ENCODE peak calls at places on chromosomes 1 and 21, in four cellular contexts. M, U, O and S are unnamed samples.

GRCh38 chr1:65896721-65897120 is 104.0 kb downstream of the PDE4B start:
- DNase-seq in M (peak), U (no peak), O (no peak), S (peak)

GRCh38 chr1:59926381-59927243 is at the start of gene CYP2J2:
- DNase-seq in M (no peak), U (no peak), O (no peak), S (no peak)

GRCh38 chr1:178238722-178239510 is 145.0 kb downstream of the RASAL2 start:
- DNase-seq in M (peak), U (peak), O (no peak), S (peak)

GRCh38 chr1:197017558-197018146 is 40.3 kb downstream of the CFHR5 start:
- DNase-seq in M (no peak), U (no peak), O (no peak), S (no peak)

GRCh38 chr21:36866419-36866818 is 100.0 kb downstream of the HLCS start:
- DNase-seq in M (no peak), U (no peak), O (no peak), S (no peak)

GRCh38 chr1:7857951-7858350 is 5.1 kb upstream of the UTS2 start:
- DNase-seq in M (no peak), U (no peak), O (no peak), S (no peak)

GRCh38 chr21:26966360-26966977 is 419 bp downstream of the ADAMTS5 start:
- DNase-seq in M (no peak), U (no peak), O (peak), S (no peak)

GRCh38 chr1:119783354-119784126 is 14.8 kb upstream of the HMGCS2 start:
- DNase-seq in M (no peak), U (no peak), O (no peak), S (no peak)

GRCh38 chr1:27342391-27342777 is 562 bp downstream of the SYTL1 start:
- DNase-seq in M (no peak), U (no peak), O (no peak), S (no peak)

GRCh38 chr1:22291494-22291893 is 148.6 kb upstream of the WNT4 start:
- DNase-seq in M (no peak), U (no peak), O (no peak), S (no peak)

GRCh38 chr1:180249725-180250498 is 19.8 kb downstream of the LHX4 start:
- DNase-seq in M (no peak), U (no peak), O (no peak), S (no peak)

GRCh38 chr1:116916533-116917460 is 7.1 kb downstream of the PTGFRN start:
- DNase-seq in M (no peak), U (no peak), O (no peak), S (no peak)

GRCh38 chr1:184039126-184039525 is 1.6 kb upstream of the COLGALT2 start:
- DNase-seq in M (no peak), U (no peak), O (no peak), S (no peak)

GRCh38 chr1:41862411-41863221 is 56.1 kb downstream of the HIVEP3 start:
- DNase-seq in M (peak), U (no peak), O (no peak), S (no peak)

GRCh38 chr1:180365039-180365438 is 135.0 kb downstream of the LHX4 start:
- DNase-seq in M (no peak), U (no peak), O (no peak), S (no peak)

GRCh38 chr1:121516279-121516967 is 331.6 kb downstream of the SRGAP2C start:
- DNase-seq in M (no peak), U (no peak), O (no peak), S (peak)

GRCh38 chr1:239240736-239241135 is 145.6 kb upstream of the CHRM3 start:
- DNase-seq in M (no peak), U (no peak), O (no peak), S (no peak)

GRCh38 chr1:155071701-155072100 is 6.9 kb upstream of the EFNA3 start:
- DNase-seq in M (no peak), U (no peak), O (no peak), S (no peak)

GRCh38 chr1:40735234-40735633 is 43.7 kb downstream of the NFYC start:
- DNase-seq in M (no peak), U (no peak), O (no peak), S (no peak)

GRCh38 chr1:154765970-154766369 is 104.1 kb downstream of the KCNN3 start:
- DNase-seq in M (no peak), U (no peak), O (no peak), S (no peak)

GRCh38 chr1:116881879-116882520 is 27.7 kb upstream of the PTGFRN start:
- DNase-seq in M (peak), U (peak), O (peak), S (peak)

GRCh38 chr1:230739564-230739963 is 7.6 kb upstream of the CAPN9 start:
- DNase-seq in M (no peak), U (no peak), O (no peak), S (no peak)

GRCh38 chr21:41141031-41141457 is 26.9 kb upstream of the BACE2 start:
- DNase-seq in M (peak), U (no peak), O (no peak), S (peak)

GRCh38 chr1:36962991-36963390 is 71.3 kb downstream of the GRIK3 start:
- DNase-seq in M (no peak), U (no peak), O (no peak), S (no peak)

GRCh38 chr1:81702903-81703302 is 97.8 kb upstream of the ADGRL2 start:
- DNase-seq in M (peak), U (peak), O (no peak), S (no peak)

GRCh38 chr1:115893545-115893944 is 52.6 kb upstream of the NHLH2 start:
- DNase-seq in M (no peak), U (no peak), O (no peak), S (no peak)

GRCh38 chr1:175881571-175881970 is 138.2 kb upstream of the TNR start:
- DNase-seq in M (no peak), U (no peak), O (no peak), S (no peak)

GRCh38 chr1:71706030-71706671 is 576.2 kb downstream of the NEGR1 start:
- DNase-seq in M (peak), U (peak), O (no peak), S (no peak)

GRCh38 chr1:103110701-103111100 is 2.4 kb upstream of the COL11A1 start:
- DNase-seq in M (no peak), U (no peak), O (no peak), S (no peak)

GRCh38 chr1:176897350-176898236 is 266.9 kb downstream of the ASTN1 start:
- DNase-seq in M (peak), U (peak), O (peak), S (peak)
- H3K4me3 ChIP-seq in M (peak), U (no peak), O (peak), S (no peak)

GRCh38 chr1:70674981-70675685 is 264.1 kb downstream of the CTH start:
- DNase-seq in M (no peak), U (no peak), O (no peak), S (no peak)
- H3K4me3 ChIP-seq in M (no peak), U (no peak), O (no peak), S (no peak)

DNA sequence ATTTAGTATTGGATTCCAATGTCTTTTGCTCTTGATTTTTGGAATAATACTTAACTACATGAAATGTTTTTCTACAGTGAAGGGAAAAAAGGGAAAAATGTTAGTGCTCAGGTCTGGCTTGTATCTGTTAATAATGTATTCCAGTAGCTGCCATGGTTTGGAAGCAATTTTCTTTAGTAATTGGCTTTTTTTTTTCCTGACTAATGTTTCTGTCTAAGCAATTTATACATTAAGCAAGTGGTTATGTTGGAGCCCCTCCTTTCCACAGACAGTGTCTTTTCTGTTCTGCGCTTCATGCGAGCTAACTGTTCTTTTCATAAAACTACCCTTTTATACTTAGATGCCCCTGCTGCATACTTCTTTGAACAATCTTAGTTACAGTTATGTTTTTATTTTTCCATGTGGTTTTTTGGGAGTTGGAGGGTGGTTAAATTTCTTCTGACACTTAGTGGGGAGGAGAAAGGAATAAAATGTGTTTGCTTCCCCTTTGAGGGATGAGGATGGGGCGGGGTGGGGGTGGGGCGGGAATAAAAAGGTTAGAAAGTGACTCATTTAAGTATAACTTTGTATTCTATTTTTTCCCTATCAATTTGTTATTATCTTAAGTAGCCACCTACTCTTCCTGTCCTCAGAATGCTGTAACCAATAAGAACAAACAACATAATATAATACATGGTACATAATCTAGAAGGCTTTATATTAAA is 83.1 kb downstream of the CLIC4 start:
- DNase-seq in M (no peak), U (no peak), O (no peak), S (no peak)
- H3K4me3 ChIP-seq in M (no peak), U (no peak), O (no peak), S (no peak)

DNA sequence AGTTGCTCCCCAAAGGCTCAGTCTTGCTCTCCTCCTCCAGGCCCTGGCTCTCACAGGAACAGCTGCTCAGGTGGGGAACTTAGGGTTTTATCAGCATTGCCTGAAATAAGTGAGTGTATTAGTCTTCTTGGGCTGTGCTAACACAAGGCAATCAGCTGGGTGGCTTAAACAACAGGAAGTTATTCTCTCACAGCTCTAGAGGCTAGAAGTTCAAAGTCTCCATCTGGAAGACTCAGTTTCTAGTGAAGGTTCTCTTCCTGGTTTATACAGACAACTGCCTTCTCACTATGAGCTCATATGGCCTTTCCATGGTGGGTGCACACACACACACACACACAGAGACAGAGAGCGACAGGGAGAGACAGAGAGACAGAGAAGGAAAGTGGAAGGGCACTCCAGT is 2.8 kb upstream of the CD1C start:
- DNase-seq in M (no peak), U (no peak), O (no peak), S (no peak)
- H3K4me3 ChIP-seq in M (no peak), U (no peak), O (no peak), S (no peak)

DNA sequence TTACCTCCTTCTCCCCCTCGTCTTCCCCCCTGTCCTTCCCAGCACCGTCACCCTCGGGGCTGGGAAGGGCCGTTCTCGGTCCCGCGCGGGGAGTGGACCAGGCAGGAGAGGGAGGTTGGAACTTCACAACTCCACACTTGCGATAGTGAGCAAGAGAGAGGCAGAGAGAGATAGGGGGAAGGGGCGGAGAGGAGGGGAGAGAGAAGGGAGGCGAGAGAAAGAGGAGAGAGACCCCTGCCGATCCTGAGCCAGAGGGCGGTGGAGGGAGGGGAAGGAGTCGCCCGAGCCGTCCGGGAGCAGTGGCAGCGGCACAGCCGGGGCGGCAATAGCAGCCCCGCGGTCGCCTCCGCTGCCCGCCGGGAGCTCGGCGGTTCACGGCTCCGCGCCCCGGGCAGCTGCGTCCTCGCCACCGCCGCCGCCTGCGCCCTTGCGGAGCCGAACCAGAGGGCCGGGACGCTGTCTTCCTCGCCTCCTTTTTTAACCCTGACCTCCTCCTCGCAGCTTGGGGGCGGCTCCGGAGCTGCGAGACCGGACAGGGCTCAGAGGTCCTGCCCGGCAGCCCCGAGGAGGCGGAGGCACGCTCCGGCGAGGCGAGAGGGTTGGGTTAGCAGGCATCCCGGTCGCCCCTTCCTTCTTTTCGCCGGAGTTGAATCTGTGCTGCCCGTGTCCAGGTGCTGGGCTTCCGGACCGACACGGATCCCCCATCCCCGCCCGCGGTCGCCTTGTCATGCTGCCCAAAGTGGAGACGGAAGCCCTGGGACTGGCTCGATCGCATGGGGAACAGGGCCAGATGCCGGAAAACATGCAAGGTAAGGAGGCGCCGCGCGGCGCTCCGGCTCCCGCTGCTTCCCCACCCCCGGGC is 11.7 kb downstream of the NR5A2 start:
- DNase-seq in M (no peak), U (no peak), O (no peak), S (no peak)
- H3K4me3 ChIP-seq in M (peak), U (peak), O (peak), S (peak)